ENCODE peak calls at places on chromosomes 1 and 21, in ten cellular contexts. G is left ventricle myocardium inferior, V is heart right ventricle, M is pancreas, X is tibial nerve, B is IMR-90, L is thoracic aorta, W is SK-N-SH, K is fibroblast of lung, D is endothelial cell of umbilical vein. N is an unnamed sample. For H3K9me3, the result is how much of the 10 kb centered on the place peaks cover.

GRCh38 chr1:192524223-192524622 is 51.4 kb upstream of the RGS1 start:
- DNase-seq in G (no peak), V (no peak), M (no peak), X (no peak), B (peak), L (no peak), W (no peak), K (peak), D (peak), N (no peak)

GRCh38 chr1:56563568-56563967 is 15.8 kb downstream of the PLPP3 start:
- DNase-seq in G (no peak), V (no peak), M (no peak), X (no peak), B (no peak), L (no peak), W (no peak), K (no peak), D (no peak), N (no peak)

GRCh38 chr1:19374402-19374801 is 62.3 kb downstream of the SLC66A1 start:
- DNase-seq in G (no peak), V (no peak), M (no peak), X (no peak), B (no peak), L (no peak), W (no peak), K (no peak), D (no peak), N (no peak)

GRCh38 chr1:10958614-10959013 is 53.8 kb upstream of the TARDBP start:
- DNase-seq in G (no peak), V (no peak), M (no peak), X (no peak), B (no peak), L (no peak), W (no peak), K (no peak), D (no peak), N (no peak)

GRCh38 chr1:201650608-201650933 is 111.6 kb downstream of the NAV1 start:
- DNase-seq in G (no peak), V (no peak), M (no peak), X (no peak), B (no peak), L (no peak), W (no peak), K (no peak), D (no peak), N (no peak)

GRCh38 chr21:38188037-38188436 is 68.8 kb upstream of the KCNJ15 start:
- DNase-seq in G (no peak), V (no peak), M (no peak), X (no peak), B (no peak), L (no peak), W (no peak), K (no peak), D (no peak), N (no peak)

GRCh38 chr1:65832296-65832695 is 39.6 kb downstream of the PDE4B start:
- DNase-seq in G (no peak), V (no peak), M (no peak), X (no peak), B (peak), L (no peak), W (no peak), K (peak), D (no peak), N (no peak)

GRCh38 chr1:90371106-90371813 is 345.8 kb downstream of the BARHL2 start:
- DNase-seq in G (no peak), V (no peak), M (no peak), X (no peak), B (peak), L (no peak), W (no peak), K (peak), D (no peak), N (no peak)

GRCh38 chr1:46647611-46648010 is 20.6 kb downstream of the ATPAF1 start:
- DNase-seq in G (no peak), V (no peak), M (no peak), X (no peak), B (no peak), L (no peak), W (no peak), K (no peak), D (no peak), N (no peak)

GRCh38 chr1:94254073-94254810 is 16.9 kb upstream of the ARHGAP29 start:
- DNase-seq in G (no peak), V (no peak), M (no peak), X (no peak), B (peak), L (no peak), W (no peak), K (no peak), D (peak), N (no peak)

GRCh38 chr1:172561252-172561651 is 28.3 kb downstream of the SUCO start:
- DNase-seq in G (no peak), V (no peak), M (no peak), X (no peak), B (peak), L (no peak), W (no peak), K (no peak), D (no peak), N (no peak)

GRCh38 chr21:15060776-15061175 is 4.0 kb downstream of the NRIP1 start:
- DNase-seq in G (no peak), V (no peak), M (no peak), X (no peak), B (peak), L (no peak), W (no peak), K (no peak), D (no peak), N (no peak)

GRCh38 chr21:15486460-15487241 is 243.1 kb upstream of the USP25 start:
- DNase-seq in G (no peak), V (no peak), M (no peak), X (no peak), B (no peak), L (no peak), W (no peak), K (no peak), D (no peak), N (no peak)

GRCh38 chr1:5513891-5514515 is 478.2 kb downstream of the NPHP4 start:
- DNase-seq in G (no peak), V (no peak), M (no peak), X (no peak), B (no peak), L (no peak), W (no peak), K (no peak), D (no peak), N (no peak)

GRCh38 chr1:202621446-202621845 is 88.8 kb downstream of the SYT2 start:
- DNase-seq in G (no peak), V (no peak), M (no peak), X (no peak), B (no peak), L (no peak), W (no peak), K (no peak), D (no peak), N (no peak)

GRCh38 chr1:24304763-24305162 is 14.4 kb upstream of the GRHL3 start:
- DNase-seq in G (no peak), V (no peak), M (no peak), X (no peak), B (no peak), L (no peak), W (no peak), K (no peak), D (no peak), N (no peak)

GRCh38 chr21:44919913-44920693 is 596 bp downstream of the ITGB2 start:
- DNase-seq in G (peak), V (no peak), M (peak), X (no peak), B (no peak), L (no peak), W (no peak), K (no peak), D (no peak), N (no peak)

GRCh38 chr21:26495283-26495849 is 77.7 kb downstream of the CYYR1 start:
- DNase-seq in G (no peak), V (no peak), M (no peak), X (no peak), B (no peak), L (no peak), W (no peak), K (no peak), D (no peak), N (no peak)

GRCh38 chr1:147627435-147628110 is 42.8 kb downstream of the ACP6 start:
- DNase-seq in G (peak), V (peak), M (peak), X (peak), B (peak), L (no peak), W (peak), K (peak), D (peak), N (no peak)

GRCh38 chr1:85279463-85280080 is 3.1 kb upstream of the BCL10 start:
- DNase-seq in G (no peak), V (no peak), M (no peak), X (no peak), B (no peak), L (no peak), W (no peak), K (no peak), D (no peak), N (no peak)

GRCh38 chr1:182206628-182207239 is 145.2 kb upstream of the ZNF648 start:
- DNase-seq in G (peak), V (peak), M (no peak), X (peak), B (no peak), L (peak), W (no peak), K (peak), D (no peak), N (no peak)

DNA sequence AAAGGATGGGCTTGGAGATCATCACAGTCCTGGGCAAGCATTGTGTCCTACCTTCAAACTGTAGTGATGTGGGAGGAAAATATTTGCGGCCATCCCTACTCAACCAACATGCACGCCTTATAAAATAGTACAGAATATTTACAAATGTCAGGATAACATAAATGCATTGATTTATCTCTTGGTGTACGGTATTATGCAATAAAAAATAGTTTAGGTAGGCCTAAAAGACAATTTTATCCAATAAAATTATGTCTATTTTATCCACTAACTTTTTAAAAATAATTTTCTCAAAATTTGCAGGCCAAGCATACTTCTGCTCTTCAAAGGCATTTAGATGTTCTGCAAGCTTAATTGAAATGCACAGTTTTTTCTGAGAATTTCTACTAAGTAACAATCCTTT is at the start of gene OR2T1:
- DNase-seq in G (no peak), V (no peak), M (no peak), X (no peak), B (no peak), L (no peak), W (no peak), K (no peak), D (no peak), N (no peak)
- H3K9me3 ChIP-seq in G (under half), V (under half), M (under half), X (under half), B (under half), L (under half), W (under half), K (under half), D (under half), N (under half)

GRCh38 chr1:79885101-79885500 is 878.6 kb upstream of the ADGRL4 start:
- DNase-seq in G (no peak), V (no peak), M (no peak), X (no peak), B (no peak), L (no peak), W (no peak), K (no peak), D (no peak), N (no peak)

DNA sequence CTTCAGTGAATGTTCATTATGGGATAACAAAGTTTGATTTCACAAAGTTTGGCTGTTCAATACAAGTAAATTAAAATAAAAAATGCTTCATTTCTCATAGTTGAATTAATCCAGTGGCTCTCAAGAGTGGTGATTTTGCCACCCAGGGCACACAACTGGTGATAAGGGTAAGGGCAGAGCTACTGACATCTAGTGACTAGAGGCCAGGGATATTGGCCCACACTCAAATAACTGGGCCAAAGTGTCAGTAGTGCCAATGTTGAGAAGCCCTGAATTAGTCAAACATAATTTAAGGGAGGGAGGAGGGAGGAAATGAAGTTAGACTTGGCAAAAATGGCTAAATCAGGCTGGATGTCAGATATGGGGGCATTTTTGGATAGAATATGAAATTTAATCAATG is 880.5 kb upstream of the ADGRL4 start:
- DNase-seq in G (no peak), V (no peak), M (no peak), X (no peak), B (no peak), L (no peak), W (no peak), K (no peak), D (no peak), N (no peak)
- H3K9me3 ChIP-seq in G (under half), V (under half), M (under half), X (under half), B (under half), L (under half), W (under half), K (under half), D (under half), N (under half)

GRCh38 chr1:228366851-228367741 is 39.5 kb downstream of the TRIM11 start:
- DNase-seq in G (no peak), V (peak), M (peak), X (no peak), B (no peak), L (no peak), W (no peak), K (no peak), D (no peak), N (no peak)

GRCh38 chr1:228367798-228368791 is 38.5 kb downstream of the TRIM11 start:
- DNase-seq in G (no peak), V (peak), M (peak), X (no peak), B (no peak), L (no peak), W (no peak), K (no peak), D (no peak), N (peak)

GRCh38 chr1:228370439-228370940 is 36.1 kb downstream of the TRIM11 start:
- DNase-seq in G (no peak), V (peak), M (no peak), X (no peak), B (no peak), L (no peak), W (no peak), K (no peak), D (no peak), N (peak)

GRCh38 chr1:228369608-228370438 is 36.8 kb downstream of the TRIM11 start:
- DNase-seq in G (no peak), V (peak), M (no peak), X (no peak), B (no peak), L (no peak), W (no peak), K (no peak), D (no peak), N (no peak)

DNA sequence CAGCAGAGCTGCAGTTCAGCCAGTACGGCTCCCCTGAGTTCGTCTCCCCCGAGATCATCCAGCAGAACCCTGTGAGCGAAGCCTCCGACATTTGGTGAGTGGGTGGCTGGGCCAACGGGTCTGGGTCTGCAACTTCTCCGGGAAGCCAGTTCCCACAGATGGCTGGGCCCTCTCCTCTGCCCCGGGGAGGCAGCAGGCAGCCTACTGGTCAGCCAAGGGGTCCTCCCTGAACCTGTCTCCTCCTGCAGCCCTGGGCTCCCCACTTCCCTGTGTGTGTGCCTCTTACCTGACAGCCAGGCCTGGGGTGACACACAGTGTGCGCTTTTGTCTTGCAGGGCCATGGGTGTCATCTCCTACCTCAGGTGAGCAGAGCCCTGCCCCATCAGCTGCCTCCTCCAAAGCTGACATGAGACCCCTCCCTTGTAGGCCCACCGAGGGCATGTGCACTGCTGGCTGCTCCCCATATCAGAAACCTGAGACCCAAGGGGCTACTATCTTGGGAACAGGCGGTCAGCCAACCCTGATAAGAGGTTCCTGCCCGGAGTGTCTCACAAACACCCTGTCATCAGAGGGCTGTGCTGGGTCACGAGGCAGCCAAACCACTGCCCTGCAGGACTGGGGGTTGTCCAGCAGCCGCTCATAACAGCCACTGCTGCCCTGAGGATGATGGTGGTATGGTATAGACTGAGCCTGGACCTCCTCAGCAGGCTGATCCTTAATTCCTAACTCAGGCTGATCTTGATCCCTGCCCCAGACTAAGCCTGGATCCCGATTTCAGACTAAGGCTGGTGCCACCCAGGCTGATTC is 37.6 kb downstream of the TRIM11 start:
- DNase-seq in G (peak), V (peak), M (peak), X (no peak), B (peak), L (no peak), W (no peak), K (peak), D (no peak), N (peak)
- H3K9me3 ChIP-seq in G (under half), V (under half), M (under half), X (under half), B (under half), L (under half), W (under half), K (under half), D (under half), N (under half)

GRCh38 chr1:247906504-247907047 is 11.2 kb downstream of the OR2W3 start:
- DNase-seq in G (no peak), V (no peak), M (no peak), X (no peak), B (peak), L (no peak), W (no peak), K (no peak), D (peak), N (no peak)

GRCh38 chr1:247904122-247904521 is 8.7 kb downstream of the OR2W3 start:
- DNase-seq in G (no peak), V (no peak), M (no peak), X (no peak), B (no peak), L (no peak), W (no peak), K (no peak), D (no peak), N (no peak)

GRCh38 chr1:247905181-247905580 is 9.8 kb downstream of the OR2W3 start:
- DNase-seq in G (no peak), V (no peak), M (no peak), X (no peak), B (no peak), L (no peak), W (no peak), K (no peak), D (no peak), N (no peak)

GRCh38 chr1:247908761-247909160 is 11.3 kb upstream of the OR2T8 start:
- DNase-seq in G (no peak), V (no peak), M (no peak), X (no peak), B (no peak), L (no peak), W (no peak), K (no peak), D (no peak), N (no peak)

DNA sequence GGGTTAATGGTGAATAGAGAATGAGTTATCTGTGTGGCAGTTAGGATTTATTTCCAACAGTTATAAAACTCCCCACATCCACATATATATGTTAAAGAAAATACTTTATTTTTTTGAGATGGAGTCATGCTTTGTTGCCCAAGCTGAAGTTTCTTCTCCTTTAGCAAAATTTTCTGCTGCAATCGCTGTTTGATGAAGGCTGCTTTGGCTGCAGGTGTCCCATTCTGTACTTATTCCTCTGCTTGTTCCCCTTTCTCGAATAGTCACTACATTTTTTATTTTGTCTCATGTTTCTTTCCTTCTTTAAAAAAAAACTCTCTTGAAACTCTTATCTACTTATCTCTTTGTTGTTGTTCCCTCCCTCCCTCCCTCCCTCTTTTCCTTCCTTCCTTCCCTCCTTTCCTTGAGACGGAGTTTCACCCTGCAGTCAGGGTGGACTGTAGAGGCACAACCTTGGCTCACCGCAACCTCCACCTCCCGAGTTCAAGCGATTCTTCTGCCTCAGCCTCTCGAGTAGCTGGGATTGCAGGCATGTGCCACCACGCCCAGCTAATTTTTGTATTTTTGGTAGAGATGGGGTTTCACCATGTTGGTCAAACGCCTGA is 10.6 kb downstream of the OR2W3 start:
- DNase-seq in G (no peak), V (no peak), M (no peak), X (no peak), B (no peak), L (no peak), W (no peak), K (no peak), D (no peak), N (no peak)
- H3K9me3 ChIP-seq in G (under half), V (under half), M (under half), X (under half), B (under half), L (under half), W (under half), K (under half), D (under half), N (under half)

GRCh38 chr21:33994373-33994772 is 78.8 kb upstream of the ATP5PO start:
- DNase-seq in G (no peak), V (no peak), M (no peak), X (no peak), B (no peak), L (no peak), W (no peak), K (no peak), D (no peak), N (no peak)
- H3K9me3 ChIP-seq in G (under half), V (under half), M (under half), X (under half), B (under half), L (under half), W (under half), K (under half), D (under half), N (under half)

GRCh38 chr1:4312024-4312423 is 342.4 kb upstream of the AJAP1 start:
- DNase-seq in G (no peak), V (no peak), M (no peak), X (no peak), B (no peak), L (no peak), W (no peak), K (no peak), D (no peak), N (no peak)
- H3K9me3 ChIP-seq in G (under half), V (under half), M (under half), X (under half), B (under half), L (under half), W (under half), K (under half), D (under half), N (under half)

DNA sequence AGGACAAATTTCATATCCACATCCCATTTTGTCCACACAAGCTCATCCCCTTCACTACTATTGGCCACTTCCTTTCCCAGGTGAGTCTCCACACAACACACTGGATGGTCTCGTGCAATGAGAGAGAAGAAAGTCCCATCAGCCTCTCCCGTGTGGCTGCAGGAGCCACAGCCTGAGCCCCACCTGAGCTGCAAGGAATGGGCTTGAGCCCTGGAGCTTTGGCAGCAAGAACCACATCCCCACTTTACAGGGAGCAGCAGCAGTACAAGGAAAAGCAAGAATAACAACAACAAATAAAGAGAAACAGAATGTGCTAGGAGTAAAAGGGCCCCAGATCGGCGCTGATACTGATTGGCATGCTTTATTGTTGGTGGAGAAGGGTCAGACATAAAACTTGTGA is 117.7 kb downstream of the TPTE start:
- DNase-seq in G (no peak), V (no peak), M (peak), X (no peak), B (no peak), L (no peak), W (no peak), K (no peak), D (no peak), N (no peak)
- H3K9me3 ChIP-seq in G (half or more), V (half or more), M (under half), X (under half), B (under half), L (under half), W (under half), K (under half), D (under half), N (under half)

N was measured in T-helper 17 cell.